ENCODE peak calls at places on chromosomes 7 and 10, in four cellular contexts. One of them, this sample, is unnamed.

GRCh38 chr10:68666280-68666760 is 54.7 kb upstream of the CCAR1 start:
- DNase-seq in heart right ventricle: no peak
- DNase-seq in cardiac muscle cell: no peak
- DNase-seq in GM23248: peak; percentile 93
- DNase-seq in this sample: peak; percentile 16

GRCh38 chr10:89946106-89946505 is 244.7 kb downstream of the KIF20B start:
- DNase-seq in heart right ventricle: no peak
- DNase-seq in cardiac muscle cell: no peak
- DNase-seq in GM23248: peak; percentile 7
- DNase-seq in this sample: peak; percentile 11

GRCh38 chr7:73809454-73810090 is 21.2 kb upstream of the CLDN4 start:
- DNase-seq in heart right ventricle: no peak
- DNase-seq in cardiac muscle cell: no peak
- DNase-seq in GM23248: peak; percentile 34
- DNase-seq in this sample: no peak

GRCh38 chr10:110803830-110804338 is 67.8 kb upstream of the PDCD4 start:
- DNase-seq in heart right ventricle: no peak
- DNase-seq in cardiac muscle cell: peak; percentile 53
- DNase-seq in GM23248: peak; percentile 69
- DNase-seq in this sample: peak; percentile 36

GRCh38 chr10:101856626-101857025 is 13.0 kb upstream of the KCNIP2 start:
- DNase-seq in heart right ventricle: no peak
- DNase-seq in cardiac muscle cell: no peak
- DNase-seq in GM23248: peak; percentile 41
- DNase-seq in this sample: peak; percentile 67

GRCh38 chr10:133158756-133159610 is 1.0 kb upstream of the KNDC1 start:
- DNase-seq in heart right ventricle: no peak
- DNase-seq in cardiac muscle cell: peak; percentile 65
- DNase-seq in GM23248: peak; percentile 27
- DNase-seq in this sample: no peak

GRCh38 chr7:80392229-80393169 is 119.4 kb downstream of the GNAT3 start:
- DNase-seq in heart right ventricle: no peak
- DNase-seq in cardiac muscle cell: peak; percentile 25
- DNase-seq in GM23248: peak; percentile 58
- DNase-seq in this sample: peak; percentile 57

GRCh38 chr7:70032673-70033072 is 434.4 kb downstream of the AUTS2 start:
- DNase-seq in heart right ventricle: no peak
- DNase-seq in cardiac muscle cell: no peak
- DNase-seq in GM23248: no peak
- DNase-seq in this sample: no peak

GRCh38 chr7:67484244-67484751 is 487.7 kb downstream of the TYW1 start:
- DNase-seq in heart right ventricle: peak; percentile 59
- DNase-seq in cardiac muscle cell: peak; percentile 81
- DNase-seq in GM23248: peak; percentile 75
- DNase-seq in this sample: peak; percentile 10

GRCh38 chr7:108002726-108003590 is at the start of gene LAMB1:
- DNase-seq in heart right ventricle: peak; percentile 77
- DNase-seq in cardiac muscle cell: peak; percentile 67
- DNase-seq in GM23248: peak; percentile 81
- DNase-seq in this sample: peak; percentile 83

GRCh38 chr7:16026253-16027020 is 340.0 kb upstream of the MEOX2 start:
- DNase-seq in heart right ventricle: peak; percentile 42
- DNase-seq in cardiac muscle cell: no peak
- DNase-seq in GM23248: no peak
- DNase-seq in this sample: peak; percentile 30

GRCh38 chr7:116122972-116123595 is 87.3 kb upstream of the TES start:
- DNase-seq in heart right ventricle: no peak
- DNase-seq in cardiac muscle cell: no peak
- DNase-seq in GM23248: peak; percentile 77
- DNase-seq in this sample: peak; percentile 55

GRCh38 chr7:27169658-27170493 is 4.2 kb downstream of the HOXA10 start:
- DNase-seq in heart right ventricle: no peak
- DNase-seq in cardiac muscle cell: no peak
- DNase-seq in GM23248: peak; percentile 79
- DNase-seq in this sample: no peak

GRCh38 chr10:61160253-61160652 is 216.3 kb upstream of the RHOBTB1 start:
- DNase-seq in heart right ventricle: no peak
- DNase-seq in cardiac muscle cell: no peak
- DNase-seq in GM23248: no peak
- DNase-seq in this sample: no peak

GRCh38 chr7:121966538-121967332 is 93.8 kb downstream of the PTPRZ1 start:
- DNase-seq in heart right ventricle: no peak
- DNase-seq in cardiac muscle cell: no peak
- DNase-seq in GM23248: peak; percentile 34
- DNase-seq in this sample: no peak

GRCh38 chr7:116663744-116664143 is 8.3 kb upstream of the MET start:
- DNase-seq in heart right ventricle: no peak
- DNase-seq in cardiac muscle cell: no peak
- DNase-seq in GM23248: no peak
- DNase-seq in this sample: peak; percentile 9

GRCh38 chr10:131722525-131723264 is 178.1 kb upstream of the PPP2R2D start:
- DNase-seq in heart right ventricle: no peak
- DNase-seq in cardiac muscle cell: no peak
- DNase-seq in GM23248: no peak
- DNase-seq in this sample: no peak

GRCh38 chr10:110634527-110635209 is 9.5 kb upstream of the RBM20 start:
- DNase-seq in heart right ventricle: peak; percentile 66
- DNase-seq in cardiac muscle cell: no peak
- DNase-seq in GM23248: no peak
- DNase-seq in this sample: no peak

GRCh38 chr7:67937717-67938191 is 941.1 kb downstream of the TYW1 start:
- DNase-seq in heart right ventricle: peak; percentile 15
- DNase-seq in cardiac muscle cell: peak; percentile 42
- DNase-seq in GM23248: peak; percentile 85
- DNase-seq in this sample: no peak

GRCh38 chr10:58322072-58322834 is 12.6 kb upstream of the UBE2D1 start:
- DNase-seq in heart right ventricle: no peak
- DNase-seq in cardiac muscle cell: no peak
- DNase-seq in GM23248: no peak
- DNase-seq in this sample: no peak

GRCh38 chr10:44395902-44396670 is 11.2 kb upstream of the CXCL12 start:
- DNase-seq in heart right ventricle: no peak
- DNase-seq in cardiac muscle cell: no peak
- DNase-seq in GM23248: no peak
- DNase-seq in this sample: no peak

GRCh38 chr10:104096692-104097091 is 11.0 kb upstream of the COL17A1 start:
- DNase-seq in heart right ventricle: no peak
- DNase-seq in cardiac muscle cell: no peak
- DNase-seq in GM23248: no peak
- DNase-seq in this sample: no peak

GRCh38 chr10:34816067-34817002 is 1.2 kb upstream of the PARD3 start:
- DNase-seq in heart right ventricle: no peak
- DNase-seq in cardiac muscle cell: peak; percentile 47
- DNase-seq in GM23248: peak; percentile 60
- DNase-seq in this sample: peak; percentile 34

GRCh38 chr7:92831716-92832622 is 4.4 kb downstream of the CDK6 start:
- DNase-seq in heart right ventricle: no peak
- DNase-seq in cardiac muscle cell: no peak
- DNase-seq in GM23248: peak; percentile 94
- DNase-seq in this sample: peak; percentile 61

GRCh38 chr10:113476673-113477072 is 76.2 kb upstream of the HABP2 start:
- DNase-seq in heart right ventricle: no peak
- DNase-seq in cardiac muscle cell: no peak
- DNase-seq in GM23248: no peak
- DNase-seq in this sample: no peak

GRCh38 chr7:143229054-143229790 is 7.4 kb downstream of the TAS2R40 start:
- DNase-seq in heart right ventricle: peak; percentile 39
- DNase-seq in cardiac muscle cell: peak; percentile 30
- DNase-seq in GM23248: peak; percentile 23
- DNase-seq in this sample: no peak

GRCh38 chr7:76356823-76357222 is 2.0 kb downstream of the YWHAG start:
- DNase-seq in heart right ventricle: no peak
- DNase-seq in cardiac muscle cell: no peak
- DNase-seq in GM23248: peak; percentile 80
- DNase-seq in this sample: peak; percentile 59

GRCh38 chr10:79178614-79179403 is 110.0 kb downstream of the ZMIZ1 start:
- DNase-seq in heart right ventricle: peak; percentile 69
- DNase-seq in cardiac muscle cell: peak; percentile 81
- DNase-seq in GM23248: peak; percentile 82
- DNase-seq in this sample: peak; percentile 93

GRCh38 chr7:107167483-107168232 is 1.1 kb upstream of the HBP1 start:
- DNase-seq in heart right ventricle: peak; percentile 35
- DNase-seq in cardiac muscle cell: peak; percentile 71
- DNase-seq in GM23248: peak; percentile 93
- DNase-seq in this sample: peak; percentile 89

GRCh38 chr7:30349816-30350215 is 65.4 kb downstream of the ZNRF2 start:
- DNase-seq in heart right ventricle: no peak
- DNase-seq in cardiac muscle cell: no peak
- DNase-seq in GM23248: no peak
- DNase-seq in this sample: no peak

GRCh38 chr7:30349170-30349569 is 64.8 kb downstream of the ZNRF2 start:
- DNase-seq in heart right ventricle: no peak
- DNase-seq in cardiac muscle cell: no peak
- DNase-seq in GM23248: no peak
- DNase-seq in this sample: no peak

GRCh38 chr7:30347226-30348082 is 63.1 kb downstream of the ZNRF2 start:
- DNase-seq in heart right ventricle: no peak
- DNase-seq in cardiac muscle cell: no peak
- DNase-seq in GM23248: no peak
- DNase-seq in this sample: no peak

GRCh38 chr7:30351274-30351673 is 66.9 kb downstream of the ZNRF2 start:
- DNase-seq in heart right ventricle: no peak
- DNase-seq in cardiac muscle cell: no peak
- DNase-seq in GM23248: no peak
- DNase-seq in this sample: no peak

GRCh38 chr7:30348083-30348560 is 63.7 kb downstream of the ZNRF2 start:
- DNase-seq in heart right ventricle: no peak
- DNase-seq in cardiac muscle cell: no peak
- DNase-seq in GM23248: peak; percentile 95
- DNase-seq in this sample: peak; percentile 76
- H3K27ac ChIP-seq in heart right ventricle: no peak overlapping the region
- H3K27ac ChIP-seq in cardiac muscle cell: no peak overlapping the region
- H3K27ac ChIP-seq in GM23248: peak overlapping the region; percentile 72
- H3K27ac ChIP-seq in this sample: peak overlapping the region; percentile 30

DNA sequence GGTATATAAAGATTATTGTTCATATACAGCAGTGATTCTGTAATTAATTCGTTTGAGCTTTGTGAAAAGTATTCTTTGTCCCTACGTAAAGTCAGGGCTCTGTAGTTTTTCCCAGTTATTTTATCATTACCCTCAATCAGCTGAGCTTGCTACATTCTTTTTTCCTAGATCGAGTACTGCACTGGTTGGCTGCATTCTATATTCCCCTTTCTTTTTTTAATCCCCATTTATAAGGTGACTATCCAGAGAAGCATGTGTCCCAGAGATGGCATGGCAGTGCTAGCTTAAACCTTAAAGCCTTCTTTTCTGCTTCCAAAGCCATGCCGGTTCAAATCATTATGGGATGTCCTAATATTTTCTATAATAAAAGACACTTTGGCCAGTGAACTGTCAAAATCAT is 230.1 kb upstream of the CELF2 start:
- DNase-seq in heart right ventricle: no peak
- DNase-seq in cardiac muscle cell: no peak
- DNase-seq in GM23248: peak; percentile 38
- DNase-seq in this sample: peak; percentile 27
- H3K27ac ChIP-seq in heart right ventricle: peak overlapping the region; percentile 26
- H3K27ac ChIP-seq in cardiac muscle cell: no peak overlapping the region
- H3K27ac ChIP-seq in GM23248: peak overlapping the region; percentile 53
- H3K27ac ChIP-seq in this sample: peak overlapping the region; percentile 80

GRCh38 chr10:93757766-93758509 is at the start of gene LGI1:
- DNase-seq in heart right ventricle: no peak
- DNase-seq in cardiac muscle cell: no peak
- DNase-seq in GM23248: peak; percentile 33
- DNase-seq in this sample: no peak

GRCh38 chr10:93758510-93758885 is 762 bp downstream of the LGI1 start:
- DNase-seq in heart right ventricle: no peak
- DNase-seq in cardiac muscle cell: no peak
- DNase-seq in GM23248: no peak
- DNase-seq in this sample: no peak

GRCh38 chr10:93760490-93760889 is 2.8 kb downstream of the LGI1 start:
- DNase-seq in heart right ventricle: no peak
- DNase-seq in cardiac muscle cell: no peak
- DNase-seq in GM23248: no peak
- DNase-seq in this sample: no peak

GRCh38 chr10:93757136-93757535 is 600 bp upstream of the LGI1 start:
- DNase-seq in heart right ventricle: no peak
- DNase-seq in cardiac muscle cell: no peak
- DNase-seq in GM23248: peak; percentile 20
- DNase-seq in this sample: no peak

DNA sequence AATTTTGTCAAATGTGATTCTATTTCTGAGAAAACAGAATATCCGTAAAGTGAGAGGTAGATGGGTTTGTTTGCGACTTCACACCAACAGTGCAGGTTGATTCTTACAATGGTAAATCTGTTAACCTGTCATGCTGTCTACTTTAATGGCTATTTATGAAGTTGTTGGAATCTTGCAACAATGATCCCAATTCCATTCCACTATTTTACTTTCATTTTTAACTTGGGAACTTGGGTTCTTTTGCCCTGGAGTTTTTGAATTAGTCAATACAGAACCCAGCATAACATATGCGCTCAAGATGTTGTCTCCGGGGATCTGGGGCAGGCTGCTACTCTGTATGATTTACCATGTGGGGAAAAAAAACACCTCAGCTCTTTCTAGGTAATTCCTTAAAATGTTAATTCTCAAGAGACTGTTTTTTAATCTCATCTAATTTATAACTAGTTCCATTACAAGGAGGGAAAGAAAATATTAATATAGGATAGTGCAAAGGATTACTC is 1.2 kb downstream of the LGI1 start:
- DNase-seq in heart right ventricle: no peak
- DNase-seq in cardiac muscle cell: no peak
- DNase-seq in GM23248: peak; percentile 7
- DNase-seq in this sample: no peak
- H3K27ac ChIP-seq in heart right ventricle: no peak overlapping the region
- H3K27ac ChIP-seq in cardiac muscle cell: no peak overlapping the region
- H3K27ac ChIP-seq in GM23248: no peak overlapping the region
- H3K27ac ChIP-seq in this sample: no peak overlapping the region

DNA sequence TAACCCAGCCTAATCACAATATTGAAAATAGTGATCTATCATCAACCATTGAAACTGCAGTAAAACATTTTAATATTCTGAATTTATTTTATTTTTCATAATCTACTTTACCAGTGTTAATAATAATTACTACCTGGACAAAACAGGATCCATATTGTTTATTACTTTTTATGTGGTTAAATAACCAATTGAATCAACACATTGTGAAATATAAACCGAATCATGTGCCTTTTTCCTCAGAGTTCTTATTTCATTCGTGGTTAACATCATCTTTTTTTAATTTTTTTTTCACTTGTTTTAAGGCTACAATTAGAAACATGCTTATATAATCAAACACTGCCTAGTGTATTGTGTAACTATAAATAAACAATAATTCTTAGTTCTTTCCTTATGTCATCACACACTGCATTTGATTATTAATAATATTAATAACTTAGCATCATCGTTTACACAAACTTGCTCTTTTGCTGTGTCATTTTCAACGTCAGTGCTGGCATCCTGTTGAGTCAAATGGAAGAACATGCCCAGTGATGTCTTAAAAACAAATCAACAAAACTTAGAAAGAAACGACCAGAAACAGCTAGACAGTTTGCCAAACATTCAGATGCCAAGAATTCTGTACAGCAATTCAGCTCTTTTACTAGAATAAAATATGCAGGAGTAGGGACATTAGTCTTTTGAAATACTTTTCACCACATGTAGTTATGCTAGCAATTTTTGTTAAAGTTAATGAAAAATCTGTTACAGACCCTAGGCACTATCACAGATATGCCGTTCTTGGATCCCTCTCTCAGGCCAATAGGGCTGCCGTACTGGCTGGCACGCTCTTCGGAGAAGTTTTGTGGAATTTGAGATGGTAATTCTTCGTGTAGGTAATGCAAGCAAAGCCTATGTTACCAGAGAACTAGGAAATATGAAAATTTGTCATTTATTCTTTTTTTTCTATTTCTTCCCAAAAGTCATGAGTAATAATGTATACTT is 330.4 kb upstream of the SEMA3A start:
- DNase-seq in heart right ventricle: no peak
- DNase-seq in cardiac muscle cell: no peak
- DNase-seq in GM23248: peak; percentile 85
- DNase-seq in this sample: peak; percentile 74
- H3K27ac ChIP-seq in heart right ventricle: no peak overlapping the region
- H3K27ac ChIP-seq in cardiac muscle cell: no peak overlapping the region
- H3K27ac ChIP-seq in GM23248: peak overlapping the region; percentile 75
- H3K27ac ChIP-seq in this sample: peak overlapping the region; percentile 71